ENCODE peak calls at places on chromosomes 4 and X, in five cellular contexts. One of them, this sample, is unnamed.

GRCh38 chr4:122758033-122758432 is 25.5 kb downstream of the BBS12 start:
- DNase-seq in stomach: no peak
- DNase-seq in tibial nerve: no peak
- DNase-seq in heart left ventricle: no peak
- DNase-seq in suprapubic skin: no peak
- DNase-seq in this sample: no peak

GRCh38 chrX:49878834-49879655 is at the start of gene USP27X:
- DNase-seq in suprapubic skin: peak
- DNase-seq in tibial nerve: peak
- DNase-seq in stomach: peak
- DNase-seq in heart left ventricle: peak
- DNase-seq in this sample: peak

GRCh38 chr4:9953089-9953488 is 68.2 kb downstream of the SLC2A9 start:
- DNase-seq in suprapubic skin: no peak
- DNase-seq in heart left ventricle: no peak
- DNase-seq in stomach: no peak
- DNase-seq in tibial nerve: no peak
- DNase-seq in this sample: no peak

GRCh38 chr4:53778122-53778521 is 186.8 kb upstream of the LNX1 start:
- DNase-seq in suprapubic skin: no peak
- DNase-seq in tibial nerve: no peak
- DNase-seq in heart left ventricle: no peak
- DNase-seq in stomach: no peak
- DNase-seq in this sample: no peak

GRCh38 chrX:109974906-109975655 is 27.8 kb upstream of the TMEM164 start:
- DNase-seq in heart left ventricle: no peak
- DNase-seq in stomach: no peak
- DNase-seq in tibial nerve: no peak
- DNase-seq in suprapubic skin: no peak
- DNase-seq in this sample: no peak

GRCh38 chr4:121688261-121688660 is 8.5 kb downstream of the ANXA5 start:
- DNase-seq in tibial nerve: no peak
- DNase-seq in stomach: no peak
- DNase-seq in heart left ventricle: no peak
- DNase-seq in suprapubic skin: no peak
- DNase-seq in this sample: no peak

GRCh38 chr4:111136438-111136837 is 513.6 kb upstream of the PITX2 start:
- DNase-seq in tibial nerve: no peak
- DNase-seq in stomach: no peak
- DNase-seq in heart left ventricle: no peak
- DNase-seq in suprapubic skin: no peak
- DNase-seq in this sample: no peak

GRCh38 chrX:40065291-40066046 is 32.3 kb downstream of the BCOR start:
- DNase-seq in tibial nerve: no peak
- DNase-seq in heart left ventricle: no peak
- DNase-seq in stomach: no peak
- DNase-seq in suprapubic skin: peak
- DNase-seq in this sample: no peak

GRCh38 chrX:110317079-110317819 is 636 bp downstream of the AMMECR1 start:
- DNase-seq in suprapubic skin: peak
- DNase-seq in tibial nerve: peak
- DNase-seq in stomach: peak
- DNase-seq in heart left ventricle: peak
- DNase-seq in this sample: peak

GRCh38 chr4:42282081-42282901 is 115.0 kb upstream of the SHISA3 start:
- DNase-seq in heart left ventricle: no peak
- DNase-seq in tibial nerve: peak
- DNase-seq in suprapubic skin: no peak
- DNase-seq in stomach: peak
- DNase-seq in this sample: peak

DNA sequence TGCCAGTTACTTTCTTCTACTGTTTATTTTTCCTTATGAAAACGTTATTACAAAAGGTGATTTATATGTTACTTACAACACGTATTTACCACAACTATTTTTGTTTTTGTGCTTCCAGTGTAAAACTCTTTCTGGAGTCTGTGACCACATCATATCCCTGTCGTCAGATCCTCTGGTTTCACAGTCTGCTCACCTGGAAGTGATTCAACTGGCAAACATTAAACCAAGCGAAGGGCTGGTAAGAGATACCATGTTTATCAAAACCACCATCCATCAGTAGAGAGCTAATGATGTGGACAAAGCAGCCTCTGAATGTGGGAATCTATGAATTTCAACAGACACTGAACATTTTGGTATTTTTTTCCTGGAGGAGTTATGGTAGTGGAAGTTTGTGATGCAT is 116.1 kb downstream of the CNKSR2 start:
- DNase-seq in stomach: no peak
- DNase-seq in heart left ventricle: no peak
- DNase-seq in suprapubic skin: no peak
- DNase-seq in tibial nerve: no peak
- DNase-seq in this sample: no peak
- TF ChIP-seq POLR2A in stomach: no peak
- TF ChIP-seq POLR2A in heart left ventricle: no peak
- TF ChIP-seq POLR2A in suprapubic skin: no peak
- TF ChIP-seq POLR2A in tibial nerve: no peak
- TF ChIP-seq POLR2A in this sample: no peak

DNA sequence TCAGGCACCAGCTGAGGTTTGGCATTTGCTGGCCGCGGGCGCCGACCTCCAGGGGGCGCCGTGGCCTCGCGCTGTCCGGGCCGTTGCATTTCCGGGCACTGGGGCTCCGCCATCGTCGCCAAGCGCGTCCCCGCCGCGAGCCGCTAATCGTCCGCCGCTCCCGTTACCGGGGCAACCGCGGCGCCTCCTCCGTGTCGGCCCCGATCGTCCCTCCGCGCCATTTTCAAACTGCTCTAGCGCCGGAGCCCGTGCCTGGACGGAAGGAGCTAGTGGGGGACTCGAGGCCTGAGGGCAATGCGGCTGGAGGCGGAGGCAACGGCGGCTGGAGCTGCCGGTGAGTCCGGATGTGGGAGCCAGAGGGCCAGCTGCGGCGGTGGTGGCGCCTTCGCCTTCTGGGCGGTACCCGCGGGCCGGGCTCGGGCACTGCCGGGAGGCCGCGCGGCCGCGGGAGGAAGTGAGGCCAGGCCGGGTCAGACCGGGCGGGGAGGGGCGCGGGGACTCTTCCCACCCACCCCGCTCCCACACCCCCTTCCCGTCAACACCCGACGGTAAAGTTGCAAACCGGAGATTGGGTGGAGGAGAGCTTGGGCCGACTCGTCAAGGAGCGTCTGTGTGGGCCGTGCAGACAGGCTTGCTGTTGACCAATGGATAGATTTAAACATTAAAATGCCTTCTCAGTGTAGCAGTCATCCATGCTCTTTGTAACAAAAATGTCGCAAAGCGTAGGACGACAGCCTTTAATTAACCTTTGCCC is at the start of gene CEP135:
- DNase-seq in heart left ventricle: peak
- DNase-seq in suprapubic skin: peak
- DNase-seq in tibial nerve: peak
- DNase-seq in stomach: peak
- DNase-seq in this sample: peak
- TF ChIP-seq POLR2A in heart left ventricle: no peak
- TF ChIP-seq POLR2A in suprapubic skin: no peak
- TF ChIP-seq POLR2A in tibial nerve: no peak
- TF ChIP-seq POLR2A in stomach: no peak
- TF ChIP-seq POLR2A in this sample: peak

DNA sequence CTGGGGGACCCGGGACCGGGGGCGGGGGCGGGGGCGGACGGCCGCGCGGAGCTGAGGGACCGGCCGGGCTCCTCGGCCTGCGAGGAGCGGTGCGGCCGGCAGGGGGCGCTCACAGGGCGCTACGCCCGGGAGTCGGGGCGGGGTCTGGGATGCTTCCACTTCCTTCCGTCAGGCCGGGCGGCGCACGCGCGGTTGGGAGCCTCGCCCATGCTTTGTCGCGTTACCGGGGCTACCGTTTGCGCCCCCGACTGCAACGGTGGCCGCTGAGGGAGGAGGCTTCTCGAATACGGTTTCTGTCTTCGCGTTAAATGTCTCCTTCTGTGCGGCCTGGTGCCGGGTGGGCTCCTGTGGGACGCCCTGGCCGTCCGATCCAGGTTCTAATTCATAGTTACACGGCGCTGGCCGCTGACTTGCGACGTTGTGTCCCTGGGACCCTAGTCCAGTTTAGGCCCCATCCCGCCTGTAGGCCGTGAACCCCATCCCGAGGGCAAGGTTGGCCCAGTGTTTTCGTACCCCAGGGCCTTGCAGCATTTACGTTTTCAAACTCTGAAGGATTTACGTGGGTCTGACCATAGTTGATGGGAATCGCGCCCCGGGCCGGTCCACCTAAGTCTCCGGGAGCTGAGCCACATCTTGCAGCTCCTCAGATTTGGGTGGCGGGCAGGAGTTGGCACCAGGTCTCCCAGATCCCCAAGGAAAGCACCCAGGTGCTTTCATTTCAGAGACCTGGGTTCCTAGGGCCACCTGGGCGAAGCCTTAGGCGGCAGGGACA is 549 bp downstream of the MSL3 start:
- DNase-seq in heart left ventricle: peak
- DNase-seq in tibial nerve: peak
- DNase-seq in stomach: peak
- DNase-seq in suprapubic skin: peak
- DNase-seq in this sample: peak
- TF ChIP-seq POLR2A in heart left ventricle: no peak
- TF ChIP-seq POLR2A in tibial nerve: no peak
- TF ChIP-seq POLR2A in stomach: no peak
- TF ChIP-seq POLR2A in suprapubic skin: no peak
- TF ChIP-seq POLR2A in this sample: peak

GRCh38 chr4:140150886-140151699 is 2.9 kb downstream of the MAML3 start:
- DNase-seq in suprapubic skin: peak
- DNase-seq in heart left ventricle: peak
- DNase-seq in stomach: peak
- DNase-seq in tibial nerve: peak
- DNase-seq in this sample: peak
- TF ChIP-seq POLR2A in suprapubic skin: no peak
- TF ChIP-seq POLR2A in heart left ventricle: no peak
- TF ChIP-seq POLR2A in stomach: no peak
- TF ChIP-seq POLR2A in tibial nerve: peak
- TF ChIP-seq POLR2A in this sample: peak

GRCh38 chrX:154098551-154098950 is 1.0 kb upstream of the MECP2 start:
- DNase-seq in heart left ventricle: no peak
- DNase-seq in tibial nerve: no peak
- DNase-seq in suprapubic skin: no peak
- DNase-seq in stomach: no peak
- DNase-seq in this sample: no peak

GRCh38 chrX:154097597-154098541 is at the start of gene MECP2:
- DNase-seq in suprapubic skin: peak
- DNase-seq in heart left ventricle: peak
- DNase-seq in tibial nerve: peak
- DNase-seq in stomach: peak
- DNase-seq in this sample: peak

GRCh38 chrX:154097003-154097596 is 417 bp downstream of the MECP2 start:
- DNase-seq in stomach: peak
- DNase-seq in tibial nerve: peak
- DNase-seq in heart left ventricle: peak
- DNase-seq in suprapubic skin: peak
- DNase-seq in this sample: peak

GRCh38 chrX:154094833-154095232 is 2.7 kb downstream of the MECP2 start:
- DNase-seq in stomach: no peak
- DNase-seq in suprapubic skin: no peak
- DNase-seq in tibial nerve: no peak
- DNase-seq in heart left ventricle: no peak
- DNase-seq in this sample: no peak

DNA sequence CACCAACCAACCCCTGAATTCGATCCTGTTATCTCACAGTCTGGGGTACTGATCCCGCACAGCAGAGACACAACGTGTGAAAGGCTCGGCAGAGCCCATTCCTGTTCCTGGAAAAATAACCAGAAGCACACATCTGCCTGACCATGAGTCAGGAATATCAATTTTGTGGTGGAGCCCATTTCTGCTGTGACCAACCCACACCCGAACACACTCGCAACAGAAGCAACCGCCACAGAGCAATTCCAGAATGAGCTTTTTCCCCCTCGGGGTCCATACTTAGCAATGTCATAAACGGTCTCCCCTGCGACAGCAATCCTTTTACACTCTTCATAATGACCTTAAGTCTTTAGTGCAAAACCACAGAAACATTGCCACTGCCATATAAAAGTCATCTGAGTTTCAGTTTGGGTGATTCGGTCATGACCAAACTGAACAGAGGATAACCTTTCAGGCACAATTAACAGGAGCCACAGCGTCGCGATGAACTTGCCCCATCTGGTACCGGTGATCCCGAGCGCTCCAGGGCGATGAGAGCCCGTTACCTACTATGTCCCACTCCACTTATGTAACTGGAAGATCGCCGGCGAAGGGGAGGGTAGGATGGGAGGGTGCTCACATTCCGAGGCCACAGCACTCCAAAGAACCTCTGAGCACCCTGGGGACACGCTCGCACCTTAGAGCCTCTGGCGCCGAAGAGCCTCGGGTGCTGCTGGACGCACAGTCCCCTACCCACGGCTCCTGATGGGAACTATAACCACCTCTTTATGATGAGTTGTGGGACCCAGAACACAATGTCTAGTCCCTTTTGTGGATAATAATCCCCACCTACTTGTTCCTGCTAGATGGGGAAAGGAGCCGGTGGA is 1.1 kb downstream of the MECP2 start:
- DNase-seq in stomach: no peak
- DNase-seq in tibial nerve: no peak
- DNase-seq in heart left ventricle: peak
- DNase-seq in suprapubic skin: no peak
- DNase-seq in this sample: no peak
- TF ChIP-seq POLR2A in stomach: no peak
- TF ChIP-seq POLR2A in tibial nerve: no peak
- TF ChIP-seq POLR2A in heart left ventricle: no peak
- TF ChIP-seq POLR2A in suprapubic skin: no peak
- TF ChIP-seq POLR2A in this sample: no peak

GRCh38 chrX:132022115-132022862 is 813 bp upstream of the STK26 start:
- DNase-seq in stomach: no peak
- DNase-seq in tibial nerve: no peak
- DNase-seq in heart left ventricle: no peak
- DNase-seq in suprapubic skin: peak
- DNase-seq in this sample: no peak

GRCh38 chrX:132023896-132024386 is 839 bp downstream of the STK26 start:
- DNase-seq in heart left ventricle: no peak
- DNase-seq in tibial nerve: no peak
- DNase-seq in stomach: no peak
- DNase-seq in suprapubic skin: peak
- DNase-seq in this sample: peak

GRCh38 chrX:132022863-132023116 is 312 bp upstream of the STK26 start:
- DNase-seq in heart left ventricle: no peak
- DNase-seq in stomach: no peak
- DNase-seq in suprapubic skin: no peak
- DNase-seq in tibial nerve: no peak
- DNase-seq in this sample: no peak

GRCh38 chrX:132025085-132025484 is 2.0 kb downstream of the STK26 start:
- DNase-seq in suprapubic skin: no peak
- DNase-seq in stomach: no peak
- DNase-seq in heart left ventricle: no peak
- DNase-seq in tibial nerve: no peak
- DNase-seq in this sample: no peak

GRCh38 chrX:132023117-132023895 is at the start of gene STK26:
- DNase-seq in suprapubic skin: peak
- DNase-seq in heart left ventricle: peak
- DNase-seq in stomach: peak
- DNase-seq in tibial nerve: peak
- DNase-seq in this sample: peak
- TF ChIP-seq POLR2A in suprapubic skin: peak
- TF ChIP-seq POLR2A in heart left ventricle: no peak
- TF ChIP-seq POLR2A in stomach: no peak
- TF ChIP-seq POLR2A in tibial nerve: no peak
- TF ChIP-seq POLR2A in this sample: peak

GRCh38 chrX:133776072-133776471 is 209.3 kb downstream of the GPC3 start:
- DNase-seq in heart left ventricle: no peak
- DNase-seq in stomach: peak
- DNase-seq in tibial nerve: no peak
- DNase-seq in suprapubic skin: no peak
- DNase-seq in this sample: no peak
- TF ChIP-seq POLR2A in heart left ventricle: no peak
- TF ChIP-seq POLR2A in stomach: no peak
- TF ChIP-seq POLR2A in tibial nerve: no peak
- TF ChIP-seq POLR2A in suprapubic skin: no peak
- TF ChIP-seq POLR2A in this sample: no peak

This sample was measured in H54.